ENCODE peak calls at places on chromosome 10, in six cellular contexts. One of them, this sample, is unnamed.

GRCh38 chr10:77082601-77083252 is 554.9 kb downstream of the KCNMA1 start:
- DNase-seq in AG04450: no peak
- DNase-seq in OCI-LY7: no peak
- DNase-seq in thoracic aorta: no peak
- DNase-seq in tibial artery: no peak
- DNase-seq in mammary epithelial cell: no peak
- DNase-seq in this sample: peak; percentile 70

GRCh38 chr10:11823989-11824346 is 812 bp downstream of the PROSER2 start:
- DNase-seq in AG04450: no peak
- DNase-seq in OCI-LY7: no peak
- DNase-seq in thoracic aorta: no peak
- DNase-seq in tibial artery: no peak
- DNase-seq in mammary epithelial cell: peak; percentile 12
- DNase-seq in this sample: no peak

GRCh38 chr10:32348297-32349198 is 1.6 kb upstream of the EPC1 start:
- DNase-seq in AG04450: no peak
- DNase-seq in OCI-LY7: no peak
- DNase-seq in thoracic aorta: no peak
- DNase-seq in tibial artery: no peak
- DNase-seq in mammary epithelial cell: no peak
- DNase-seq in this sample: no peak

GRCh38 chr10:96585726-96586418 is 940 bp downstream of the TM9SF3 start:
- DNase-seq in AG04450: no peak
- DNase-seq in OCI-LY7: peak; percentile 50
- DNase-seq in thoracic aorta: no peak
- DNase-seq in tibial artery: no peak
- DNase-seq in mammary epithelial cell: peak; percentile 11
- DNase-seq in this sample: no peak

GRCh38 chr10:86284355-86285105 is 82.1 kb downstream of the GRID1 start:
- DNase-seq in AG04450: no peak
- DNase-seq in OCI-LY7: no peak
- DNase-seq in thoracic aorta: no peak
- DNase-seq in tibial artery: peak; percentile 45
- DNase-seq in mammary epithelial cell: no peak
- DNase-seq in this sample: no peak

GRCh38 chr10:125567529-125567928 is 115.4 kb downstream of the TEX36 start:
- DNase-seq in AG04450: no peak
- DNase-seq in OCI-LY7: no peak
- DNase-seq in thoracic aorta: no peak
- DNase-seq in tibial artery: no peak
- DNase-seq in mammary epithelial cell: no peak
- DNase-seq in this sample: no peak

GRCh38 chr10:71964669-71965515 is 697 bp downstream of the CHST3 start:
- DNase-seq in AG04450: no peak
- DNase-seq in OCI-LY7: no peak
- DNase-seq in thoracic aorta: no peak
- DNase-seq in tibial artery: peak; percentile 91
- DNase-seq in mammary epithelial cell: peak; percentile 82
- DNase-seq in this sample: peak; percentile 67

GRCh38 chr10:34333513-34333912 is 481.6 kb downstream of the PARD3 start:
- DNase-seq in AG04450: peak; percentile 23
- DNase-seq in OCI-LY7: no peak
- DNase-seq in thoracic aorta: no peak
- DNase-seq in tibial artery: no peak
- DNase-seq in mammary epithelial cell: peak; percentile 67
- DNase-seq in this sample: no peak

GRCh38 chr10:103648951-103649532 is 155.5 kb downstream of the NEURL1 start:
- DNase-seq in AG04450: no peak
- DNase-seq in OCI-LY7: no peak
- DNase-seq in thoracic aorta: peak; percentile 53
- DNase-seq in tibial artery: peak; percentile 96
- DNase-seq in mammary epithelial cell: no peak
- DNase-seq in this sample: no peak

GRCh38 chr10:118741994-118742393 is 12.8 kb downstream of the CACUL1 start:
- DNase-seq in AG04450: no peak
- DNase-seq in OCI-LY7: no peak
- DNase-seq in thoracic aorta: no peak
- DNase-seq in tibial artery: no peak
- DNase-seq in mammary epithelial cell: no peak
- DNase-seq in this sample: no peak
- H3K4me3 ChIP-seq in AG04450: no peak overlapping the region
- H3K4me3 ChIP-seq in OCI-LY7: no peak overlapping the region
- H3K4me3 ChIP-seq in thoracic aorta: no peak overlapping the region
- H3K4me3 ChIP-seq in tibial artery: no peak overlapping the region
- H3K4me3 ChIP-seq in mammary epithelial cell: no peak overlapping the region
- H3K4me3 ChIP-seq in this sample: no peak overlapping the region

GRCh38 chr10:10126231-10126630 is 891.4 kb upstream of the CELF2 start:
- DNase-seq in AG04450: no peak
- DNase-seq in OCI-LY7: no peak
- DNase-seq in thoracic aorta: no peak
- DNase-seq in tibial artery: no peak
- DNase-seq in mammary epithelial cell: no peak
- DNase-seq in this sample: no peak

GRCh38 chr10:10133271-10133670 is 884.4 kb upstream of the CELF2 start:
- DNase-seq in AG04450: no peak
- DNase-seq in OCI-LY7: no peak
- DNase-seq in thoracic aorta: no peak
- DNase-seq in tibial artery: no peak
- DNase-seq in mammary epithelial cell: no peak
- DNase-seq in this sample: no peak

GRCh38 chr10:10131984-10132383 is 885.7 kb upstream of the CELF2 start:
- DNase-seq in AG04450: no peak
- DNase-seq in OCI-LY7: no peak
- DNase-seq in thoracic aorta: no peak
- DNase-seq in tibial artery: no peak
- DNase-seq in mammary epithelial cell: no peak
- DNase-seq in this sample: no peak

DNA sequence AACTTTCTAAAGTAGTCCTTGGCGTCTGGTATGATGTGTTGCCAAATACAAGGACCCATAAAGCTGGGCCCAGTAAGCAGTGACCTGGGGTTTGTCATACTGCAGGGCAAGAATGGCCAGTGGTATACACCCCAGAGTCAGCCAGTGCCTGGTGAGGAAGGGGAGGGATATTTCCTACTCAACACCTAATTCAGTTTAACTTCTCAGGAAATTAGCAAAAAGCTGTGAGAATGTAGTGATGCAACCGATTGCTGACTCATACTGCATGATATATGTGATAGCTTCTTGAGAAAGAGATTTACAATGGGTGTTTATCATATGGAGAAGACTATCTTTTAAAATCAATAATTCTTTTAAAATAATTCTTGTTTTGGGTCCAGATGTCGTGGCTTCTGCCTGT is 889.3 kb upstream of the CELF2 start:
- DNase-seq in AG04450: no peak
- DNase-seq in OCI-LY7: no peak
- DNase-seq in thoracic aorta: no peak
- DNase-seq in tibial artery: no peak
- DNase-seq in mammary epithelial cell: no peak
- DNase-seq in this sample: no peak
- H3K9me3 ChIP-seq in AG04450: no peaks in the 10 kb centered on the region
- H3K9me3 ChIP-seq in OCI-LY7: no peaks in the 10 kb centered on the region
- H3K9me3 ChIP-seq in thoracic aorta: no peaks in the 10 kb centered on the region
- H3K9me3 ChIP-seq in tibial artery: no peaks in the 10 kb centered on the region
- H3K9me3 ChIP-seq in mammary epithelial cell: peaks cover 7% of the 10 kb centered on the region
- H3K9me3 ChIP-seq in this sample: no peaks in the 10 kb centered on the region

GRCh38 chr10:56823849-56824248 is 462.8 kb upstream of the ZWINT start:
- DNase-seq in AG04450: no peak
- DNase-seq in OCI-LY7: peak; percentile 64
- DNase-seq in thoracic aorta: no peak
- DNase-seq in tibial artery: no peak
- DNase-seq in mammary epithelial cell: peak; percentile 0
- DNase-seq in this sample: peak; percentile 23
- TF ChIP-seq CTCF in AG04450: no peak
- TF ChIP-seq CTCF in OCI-LY7: peak; percentile 84
- TF ChIP-seq CTCF in thoracic aorta: no peak
- TF ChIP-seq CTCF in tibial artery: no peak
- TF ChIP-seq CTCF in mammary epithelial cell: peak; percentile 49
- TF ChIP-seq CTCF in this sample: no peak

GRCh38 chr10:51900180-51900579 is 200.8 kb upstream of the CSTF2T start:
- DNase-seq in AG04450: no peak
- DNase-seq in OCI-LY7: no peak
- DNase-seq in thoracic aorta: no peak
- DNase-seq in tibial artery: no peak
- DNase-seq in mammary epithelial cell: no peak
- DNase-seq in this sample: no peak

GRCh38 chr10:51910596-51910995 is 211.2 kb upstream of the CSTF2T start:
- DNase-seq in AG04450: no peak
- DNase-seq in OCI-LY7: no peak
- DNase-seq in thoracic aorta: no peak
- DNase-seq in tibial artery: no peak
- DNase-seq in mammary epithelial cell: no peak
- DNase-seq in this sample: no peak

GRCh38 chr10:51907342-51907741 is 207.9 kb upstream of the CSTF2T start:
- DNase-seq in AG04450: no peak
- DNase-seq in OCI-LY7: no peak
- DNase-seq in thoracic aorta: no peak
- DNase-seq in tibial artery: no peak
- DNase-seq in mammary epithelial cell: no peak
- DNase-seq in this sample: no peak

GRCh38 chr10:51910189-51910588 is 210.8 kb upstream of the CSTF2T start:
- DNase-seq in AG04450: no peak
- DNase-seq in OCI-LY7: no peak
- DNase-seq in thoracic aorta: no peak
- DNase-seq in tibial artery: no peak
- DNase-seq in mammary epithelial cell: no peak
- DNase-seq in this sample: no peak

DNA sequence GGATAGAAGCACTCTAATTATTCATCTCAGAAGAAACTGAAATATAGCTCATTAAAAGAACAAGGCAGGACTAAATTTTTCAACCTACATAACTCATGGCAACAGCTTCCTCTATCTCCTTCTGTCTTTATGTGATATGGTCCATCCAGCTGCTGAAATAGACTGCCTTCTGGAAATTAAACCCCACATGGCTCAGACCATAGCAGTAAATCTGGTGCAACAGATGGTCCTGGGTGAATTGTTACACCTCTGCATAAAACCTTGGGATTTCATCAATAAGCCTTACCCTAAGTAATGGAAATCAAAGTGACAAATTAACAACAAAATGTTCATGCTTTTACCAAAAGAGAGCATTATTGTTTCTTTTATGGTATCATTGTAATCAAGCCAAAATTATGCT is 205.7 kb upstream of the CSTF2T start:
- DNase-seq in AG04450: no peak
- DNase-seq in OCI-LY7: no peak
- DNase-seq in thoracic aorta: no peak
- DNase-seq in tibial artery: no peak
- DNase-seq in mammary epithelial cell: no peak
- DNase-seq in this sample: no peak
- H3K4me3 ChIP-seq in AG04450: no peak overlapping the region
- H3K4me3 ChIP-seq in OCI-LY7: no peak overlapping the region
- H3K4me3 ChIP-seq in thoracic aorta: no peak overlapping the region
- H3K4me3 ChIP-seq in tibial artery: no peak overlapping the region
- H3K4me3 ChIP-seq in mammary epithelial cell: no peak overlapping the region
- H3K4me3 ChIP-seq in this sample: no peak overlapping the region

DNA sequence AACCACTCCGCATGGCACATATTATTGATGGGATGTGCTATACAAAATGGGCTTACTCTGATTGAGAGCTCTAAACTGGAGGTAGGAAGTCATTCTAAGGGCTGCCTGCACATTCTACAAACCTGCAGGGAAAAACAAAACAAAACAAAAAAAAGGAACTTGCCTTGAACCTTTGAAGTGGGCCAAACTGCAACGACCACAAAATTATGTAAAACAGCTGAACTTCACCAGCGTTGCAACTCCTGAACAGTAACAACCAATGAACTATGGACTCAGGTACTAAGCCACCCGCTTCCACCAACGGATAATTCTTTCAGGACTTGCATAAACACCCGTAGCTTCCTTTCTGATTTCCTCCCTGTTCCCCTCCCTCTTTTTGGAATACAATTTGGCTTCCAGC is 80.4 kb downstream of the ZNF248 start:
- DNase-seq in AG04450: no peak
- DNase-seq in OCI-LY7: no peak
- DNase-seq in thoracic aorta: no peak
- DNase-seq in tibial artery: no peak
- DNase-seq in mammary epithelial cell: no peak
- DNase-seq in this sample: no peak
- H3K9me3 ChIP-seq in AG04450: peaks cover 13% of the 10 kb centered on the region
- H3K9me3 ChIP-seq in OCI-LY7: no peaks in the 10 kb centered on the region
- H3K9me3 ChIP-seq in thoracic aorta: peaks cover 10% of the 10 kb centered on the region
- H3K9me3 ChIP-seq in tibial artery: peaks cover 13% of the 10 kb centered on the region
- H3K9me3 ChIP-seq in mammary epithelial cell: peaks cover 6% of the 10 kb centered on the region
- H3K9me3 ChIP-seq in this sample: peaks cover 7% of the 10 kb centered on the region

GRCh38 chr10:111357859-111358258 is 281.0 kb downstream of the ADRA2A start:
- DNase-seq in AG04450: no peak
- DNase-seq in OCI-LY7: no peak
- DNase-seq in thoracic aorta: no peak
- DNase-seq in tibial artery: no peak
- DNase-seq in mammary epithelial cell: no peak
- DNase-seq in this sample: no peak

GRCh38 chr10:111356571-111356970 is 279.7 kb downstream of the ADRA2A start:
- DNase-seq in AG04450: no peak
- DNase-seq in OCI-LY7: no peak
- DNase-seq in thoracic aorta: no peak
- DNase-seq in tibial artery: no peak
- DNase-seq in mammary epithelial cell: no peak
- DNase-seq in this sample: no peak

GRCh38 chr10:111354859-111355258 is 278.0 kb downstream of the ADRA2A start:
- DNase-seq in AG04450: no peak
- DNase-seq in OCI-LY7: no peak
- DNase-seq in thoracic aorta: no peak
- DNase-seq in tibial artery: no peak
- DNase-seq in mammary epithelial cell: no peak
- DNase-seq in this sample: no peak

GRCh38 chr10:111360260-111360925 is 283.6 kb downstream of the ADRA2A start:
- DNase-seq in AG04450: no peak
- DNase-seq in OCI-LY7: peak; percentile 64
- DNase-seq in thoracic aorta: no peak
- DNase-seq in tibial artery: no peak
- DNase-seq in mammary epithelial cell: peak; percentile 19
- DNase-seq in this sample: peak; percentile 59
- TF ChIP-seq CTCF in AG04450: no peak
- TF ChIP-seq CTCF in OCI-LY7: peak; percentile 80
- TF ChIP-seq CTCF in thoracic aorta: no peak
- TF ChIP-seq CTCF in tibial artery: no peak
- TF ChIP-seq CTCF in mammary epithelial cell: peak; percentile 16
- TF ChIP-seq CTCF in this sample: peak; percentile 62